ENCODE peak calls at places on chromosome 12, in ten cellular contexts. X is Karpas-422; S is fibroblast of lung; M is dorsolateral prefrontal cortex; A is CD4-positive, alpha-beta T cell; U is DND-41; O is CD8-positive, alpha-beta memory T cell; F is RWPE1; G is heart right ventricle; B is H9. C is an unnamed sample.

GRCh38 chr12:82803201-82803600 is 116.5 kb downstream of the TMTC2 start:
- DNase-seq in X (no peak), S (no peak), M (no peak), A (no peak), U (no peak), O (no peak), F (no peak), G (no peak), B (no peak), C (no peak)

GRCh38 chr12:91577586-91578539 is 395.2 kb upstream of the DCN start:
- DNase-seq in X (peak; percentile 42), S (peak; percentile 30), M (no peak), A (no peak), U (no peak), O (peak; percentile 26), F (peak; percentile 35), G (no peak), B (no peak), C (no peak)

GRCh38 chr12:89856431-89856830 is 147.8 kb upstream of the ATP2B1 start:
- DNase-seq in X (peak; percentile 55), S (peak; percentile 87), M (no peak), A (no peak), U (no peak), O (no peak), F (peak; percentile 9), G (no peak), B (no peak), C (no peak)

GRCh38 chr12:80472912-80473500 is 29.0 kb downstream of the PTPRQ start:
- DNase-seq in X (peak; percentile 88), S (peak; percentile 78), M (no peak), A (no peak), U (no peak), O (no peak), F (peak; percentile 24), G (no peak), B (no peak), C (no peak)

GRCh38 chr12:49880756-49881390 is 22.8 kb downstream of the FAIM2 start:
- DNase-seq in X (no peak), S (no peak), M (no peak), A (no peak), U (no peak), O (no peak), F (no peak), G (no peak), B (no peak), C (no peak)

GRCh38 chr12:9751204-9752144 is 9.2 kb downstream of the CD69 start:
- DNase-seq in X (no peak), S (peak; percentile 15), M (no peak), A (peak; percentile 49), U (no peak), O (peak; percentile 42), F (peak; percentile 7), G (no peak), B (no peak), C (no peak)

GRCh38 chr12:101773560-101774206 is 34.4 kb upstream of the SYCP3 start:
- DNase-seq in X (peak; percentile 85), S (peak; percentile 48), M (peak; percentile 58), A (peak; percentile 53), U (peak; percentile 77), O (peak; percentile 62), F (peak; percentile 64), G (peak; percentile 18), B (peak; percentile 55), C (no peak)

GRCh38 chr12:75722714-75723200 is 211.3 kb upstream of the KRR1 start:
- DNase-seq in X (peak; percentile 60), S (peak; percentile 95), M (no peak), A (no peak), U (peak; percentile 67), O (peak; percentile 17), F (peak; percentile 53), G (no peak), B (no peak), C (no peak)

GRCh38 chr12:65292241-65292640 is 13.8 kb downstream of the MSRB3 start:
- DNase-seq in X (no peak), S (no peak), M (no peak), A (no peak), U (no peak), O (no peak), F (no peak), G (no peak), B (no peak), C (no peak)

GRCh38 chr12:128531153-128531552 is 264.2 kb downstream of the TMEM132C start:
- DNase-seq in X (peak; percentile 45), S (no peak), M (no peak), A (no peak), U (no peak), O (no peak), F (no peak), G (no peak), B (no peak), C (no peak)

GRCh38 chr12:121614872-121615467 is 11.4 kb upstream of the ORAI1 start:
- DNase-seq in X (no peak), S (no peak), M (no peak), A (no peak), U (no peak), O (peak; percentile 31), F (no peak), G (no peak), B (no peak), C (no peak)

GRCh38 chr12:121611306-121611705 is 15.0 kb upstream of the ORAI1 start:
- DNase-seq in X (peak; percentile 62), S (no peak), M (no peak), A (peak; percentile 8), U (peak; percentile 50), O (no peak), F (peak; percentile 21), G (no peak), B (peak; percentile 91), C (no peak)

GRCh38 chr12:121608301-121608700 is 18.0 kb upstream of the ORAI1 start:
- DNase-seq in X (no peak), S (no peak), M (no peak), A (no peak), U (no peak), O (no peak), F (no peak), G (no peak), B (no peak), C (no peak)

GRCh38 chr12:121613424-121613823 is 12.9 kb upstream of the ORAI1 start:
- DNase-seq in X (no peak), S (no peak), M (no peak), A (no peak), U (no peak), O (no peak), F (no peak), G (no peak), B (no peak), C (no peak)

GRCh38 chr12:121610239-121611149 is 15.8 kb upstream of the ORAI1 start:
- DNase-seq in X (no peak), S (peak; percentile 31), M (no peak), A (no peak), U (no peak), O (no peak), F (no peak), G (no peak), B (no peak), C (no peak)
- H3K27ac ChIP-seq in X (no peak overlapping the region), S (no peak overlapping the region), M (peak overlapping the region; percentile 39), A (no peak overlapping the region), U (no peak overlapping the region), O (no peak overlapping the region), F (no peak overlapping the region), G (peak overlapping the region; percentile 48), B (no peak overlapping the region), C (peak overlapping the region; percentile 49)

DNA sequence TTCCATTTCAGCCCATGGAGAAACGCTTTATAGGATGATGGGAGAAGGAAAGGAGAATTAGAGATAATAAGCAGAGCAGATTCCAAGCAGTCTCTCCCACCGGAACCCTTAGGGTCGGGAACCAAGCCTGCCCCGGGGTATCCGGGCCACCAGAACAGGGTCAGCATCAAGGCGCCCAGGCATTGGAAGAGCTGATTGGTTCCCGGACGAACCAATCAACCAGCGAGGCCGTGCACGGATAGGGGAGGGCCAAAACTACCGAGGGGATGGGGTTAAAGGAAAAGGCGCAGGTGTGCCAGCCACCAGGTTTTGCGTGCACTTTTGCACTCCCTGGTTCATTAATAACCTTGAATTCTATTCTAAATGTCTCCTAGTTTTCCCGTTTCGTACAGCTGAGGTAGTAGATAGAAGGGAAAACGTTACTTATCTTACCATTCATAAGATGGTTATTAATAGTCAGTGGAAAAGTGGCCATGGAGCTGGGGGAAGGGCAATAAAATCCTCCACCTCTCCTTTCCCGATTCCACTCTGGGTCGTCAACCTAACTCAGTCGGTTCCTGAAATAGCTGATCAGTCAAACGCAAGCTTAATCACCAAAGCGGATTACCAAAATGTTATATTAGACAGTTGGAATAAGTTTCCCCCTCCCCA is 1.6 kb downstream of the PPM1H start:
- DNase-seq in X (no peak), S (no peak), M (peak; percentile 87), A (no peak), U (no peak), O (no peak), F (no peak), G (peak; percentile 45), B (peak; percentile 86), C (peak; percentile 61)
- H3K27ac ChIP-seq in X (no peak overlapping the region), S (no peak overlapping the region), M (peak overlapping the region; percentile 88), A (no peak overlapping the region), U (no peak overlapping the region), O (no peak overlapping the region), F (no peak overlapping the region), G (peak overlapping the region; percentile 56), B (no peak overlapping the region), C (no peak overlapping the region)

DNA sequence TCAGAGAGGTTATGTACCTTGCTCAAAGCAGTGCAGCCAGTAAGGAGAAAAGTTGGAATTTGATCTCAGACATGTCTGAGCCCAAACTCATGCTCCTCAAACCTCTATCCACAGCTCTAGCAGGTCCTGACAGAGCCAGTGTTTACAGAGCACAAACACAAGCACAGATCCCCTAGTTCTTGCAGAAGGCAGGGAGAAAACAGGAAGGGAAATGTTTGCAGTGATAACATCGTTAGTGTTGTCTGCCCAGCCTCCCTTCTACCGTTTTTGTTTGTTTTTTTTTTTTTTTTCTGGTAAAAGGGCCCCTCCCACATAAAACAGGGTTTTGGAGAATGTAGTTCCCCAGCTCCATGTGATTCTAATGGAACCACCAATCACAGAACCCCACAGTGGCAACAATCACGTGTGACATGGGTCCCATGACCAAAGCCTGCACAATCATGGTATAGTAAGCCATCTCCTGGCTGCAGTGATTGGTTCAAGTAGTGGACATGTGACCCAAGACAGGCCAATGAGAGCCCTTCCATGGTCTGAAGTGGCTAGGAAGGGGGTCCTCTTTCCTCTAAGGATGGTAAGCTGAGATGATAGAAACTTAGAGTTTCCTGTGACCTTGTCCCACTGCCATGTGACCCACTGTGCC is 513.4 kb downstream of the MED13L start:
- DNase-seq in X (no peak), S (no peak), M (no peak), A (no peak), U (no peak), O (no peak), F (no peak), G (no peak), B (no peak), C (no peak)
- H3K27ac ChIP-seq in X (no peak overlapping the region), S (no peak overlapping the region), M (no peak overlapping the region), A (no peak overlapping the region), U (no peak overlapping the region), O (no peak overlapping the region), F (peak overlapping the region; percentile 78), G (no peak overlapping the region), B (no peak overlapping the region), C (no peak overlapping the region)

DNA sequence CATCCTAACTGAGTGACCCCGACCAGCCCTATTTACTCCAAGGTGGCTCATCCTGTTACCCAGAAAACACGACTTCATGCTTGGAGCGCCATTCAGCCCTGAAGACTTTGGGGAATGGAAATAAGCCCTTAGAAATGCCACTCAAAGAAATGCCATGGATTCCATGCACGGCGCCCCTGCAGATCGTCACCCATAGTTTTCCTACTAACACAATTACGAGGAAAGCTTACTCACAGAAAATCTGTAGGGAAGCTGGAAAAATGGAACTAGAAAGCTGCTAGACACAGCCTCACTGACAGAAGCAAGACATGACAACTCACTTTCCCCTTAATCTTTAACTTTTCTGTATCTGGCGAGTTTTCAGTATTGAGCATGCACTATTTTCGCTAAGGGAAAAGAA is 19.5 kb downstream of the NUAK1 start:
- DNase-seq in X (no peak), S (no peak), M (no peak), A (no peak), U (no peak), O (no peak), F (no peak), G (no peak), B (no peak), C (no peak)
- H3K27ac ChIP-seq in X (no peak overlapping the region), S (no peak overlapping the region), M (peak overlapping the region; percentile 38), A (no peak overlapping the region), U (no peak overlapping the region), O (no peak overlapping the region), F (no peak overlapping the region), G (peak overlapping the region; percentile 100), B (no peak overlapping the region), C (peak overlapping the region; percentile 14)

C was measured in left lung.